ENCODE peak calls at places on chromosomes 4 and X, in five cellular contexts. J is fibroblast of the aortic adventitia, R is adrenal gland, T is cardiac muscle cell, P is foreskin fibroblast. A is an unnamed sample.

GRCh38 chr4:37977471-37978452 is 17.6 kb downstream of the PTTG2 start:
- DNase-seq in J (peak), R (peak), T (peak), P (peak), A (peak)

GRCh38 chr4:153232768-153233167 is 28.5 kb downstream of the TRIM2 start:
- DNase-seq in J (peak), R (no peak), T (no peak), P (no peak), A (no peak)

GRCh38 chr4:91057871-91058270 is 930.7 kb downstream of the CCSER1 start:
- DNase-seq in J (no peak), R (no peak), T (no peak), P (no peak), A (no peak)

GRCh38 chrX:111784667-111785066 is 91.3 kb upstream of the TRPC5OS start:
- DNase-seq in J (no peak), R (no peak), T (no peak), P (no peak), A (no peak)

GRCh38 chr4:57504139-57504538 is 394.0 kb upstream of the IGFBP7 start:
- DNase-seq in J (no peak), R (no peak), T (no peak), P (no peak), A (no peak)

GRCh38 chr4:150581611-150582010 is 340 bp upstream of the MAB21L2 start:
- DNase-seq in J (peak), R (no peak), T (peak), P (no peak), A (no peak)

GRCh38 chrX:68994883-68995255 is 166.0 kb downstream of the EFNB1 start:
- DNase-seq in J (no peak), R (no peak), T (no peak), P (no peak), A (no peak)

GRCh38 chrX:123905334-123905733 is 45.5 kb downstream of the XIAP start:
- DNase-seq in J (no peak), R (no peak), T (no peak), P (no peak), A (no peak)

GRCh38 chr4:184746532-184746870 is 12.6 kb upstream of the CENPU start:
- DNase-seq in J (peak), R (peak), T (peak), P (peak), A (peak)

DNA sequence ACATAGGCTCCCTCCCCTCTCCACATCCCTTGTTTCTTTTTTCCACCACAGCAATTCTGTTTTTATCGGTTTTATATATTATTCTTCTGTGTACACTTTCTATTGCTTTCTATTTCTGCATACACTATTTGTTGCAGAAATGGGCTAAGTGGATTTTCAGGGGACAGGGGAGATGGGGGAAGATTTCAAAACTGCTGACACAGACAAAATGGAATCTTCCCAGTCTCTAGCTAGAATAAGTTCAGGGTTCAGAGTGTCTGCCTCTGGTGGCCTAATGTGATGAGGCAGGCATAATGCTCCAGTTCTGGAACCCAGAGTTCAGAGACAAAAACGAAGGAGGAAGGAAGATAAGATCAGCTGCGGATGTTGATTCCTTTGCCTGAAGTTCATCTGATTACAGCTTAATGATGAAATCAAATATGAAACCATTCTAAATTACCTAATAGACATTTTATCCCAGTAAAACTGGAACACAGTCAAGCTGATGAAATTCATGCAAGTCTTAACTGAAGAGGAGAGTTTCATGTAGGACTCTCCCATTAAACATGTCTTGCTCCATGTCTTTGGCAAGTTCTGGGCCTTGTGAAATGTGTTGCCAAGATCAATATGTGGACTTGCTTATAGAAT is 447.1 kb downstream of the AFF2 start:
- DNase-seq in J (peak), R (no peak), T (peak), P (no peak), A (no peak)
- TF ChIP-seq CTCF in J (no peak), R (no peak), T (no peak), P (no peak), A (no peak)

DNA sequence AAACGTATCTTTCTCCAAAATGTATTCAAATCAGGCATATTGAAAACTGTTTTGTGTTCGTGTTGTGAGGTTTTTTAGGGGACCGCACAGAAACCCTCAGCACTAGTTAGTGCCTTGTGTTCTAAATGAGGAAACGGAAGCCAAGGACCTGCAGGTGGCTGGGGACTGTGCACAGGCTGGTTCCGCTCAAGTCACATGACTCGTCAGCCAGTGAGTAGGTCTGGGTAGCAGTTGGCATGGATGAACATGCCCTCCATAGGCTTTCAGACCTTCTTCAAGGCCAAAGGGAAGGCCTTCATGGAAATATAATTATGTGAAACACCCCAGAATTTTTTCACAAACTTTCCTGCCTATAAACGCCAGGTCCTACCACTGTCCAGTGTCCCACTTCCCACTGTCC is 1.3 kb upstream of the F11 start:
- DNase-seq in J (no peak), R (no peak), T (no peak), P (no peak), A (no peak)
- H3K4me3 ChIP-seq in J (no peak), R (no peak), T (no peak), P (no peak), A (no peak)

DNA sequence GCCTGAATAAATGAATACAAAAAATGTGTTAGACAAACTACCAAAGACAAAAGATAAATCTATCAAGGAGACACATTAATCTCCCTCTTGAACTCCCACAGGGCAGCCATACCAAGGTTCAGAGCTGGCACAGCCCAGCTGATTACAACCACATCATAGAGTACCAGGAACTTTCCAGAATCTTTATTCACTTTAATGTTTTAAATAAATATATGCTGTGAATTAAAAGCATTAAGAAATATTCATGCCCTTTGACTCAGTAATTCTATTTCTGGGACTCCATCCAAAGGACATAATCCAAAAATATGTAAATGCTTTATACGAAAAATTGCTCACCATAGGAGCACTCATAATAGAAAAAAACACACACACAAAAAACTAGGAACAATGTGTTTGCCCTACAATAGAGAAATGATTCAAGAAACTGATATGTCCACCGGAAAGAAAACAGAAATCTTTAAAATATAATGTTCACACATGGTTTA is 126.0 kb downstream of the LDB2 start:
- DNase-seq in J (peak), R (no peak), T (peak), P (no peak), A (peak)
- TF ChIP-seq CTCF in J (no peak), R (no peak), T (no peak), P (no peak), A (no peak)

GRCh38 chrX:154018518-154019060 is 1.1 kb downstream of the IRAK1 start:
- DNase-seq in J (no peak), R (no peak), T (no peak), P (no peak), A (no peak)

GRCh38 chrX:154019061-154019621 is 561 bp downstream of the IRAK1 start:
- DNase-seq in J (no peak), R (no peak), T (no peak), P (no peak), A (no peak)

GRCh38 chrX:154019633-154020499 is at the start of gene IRAK1:
- DNase-seq in J (peak), R (peak), T (peak), P (peak), A (peak)

GRCh38 chrX:154016366-154017076 is 3.2 kb downstream of the IRAK1 start:
- DNase-seq in J (no peak), R (no peak), T (no peak), P (no peak), A (no peak)

DNA sequence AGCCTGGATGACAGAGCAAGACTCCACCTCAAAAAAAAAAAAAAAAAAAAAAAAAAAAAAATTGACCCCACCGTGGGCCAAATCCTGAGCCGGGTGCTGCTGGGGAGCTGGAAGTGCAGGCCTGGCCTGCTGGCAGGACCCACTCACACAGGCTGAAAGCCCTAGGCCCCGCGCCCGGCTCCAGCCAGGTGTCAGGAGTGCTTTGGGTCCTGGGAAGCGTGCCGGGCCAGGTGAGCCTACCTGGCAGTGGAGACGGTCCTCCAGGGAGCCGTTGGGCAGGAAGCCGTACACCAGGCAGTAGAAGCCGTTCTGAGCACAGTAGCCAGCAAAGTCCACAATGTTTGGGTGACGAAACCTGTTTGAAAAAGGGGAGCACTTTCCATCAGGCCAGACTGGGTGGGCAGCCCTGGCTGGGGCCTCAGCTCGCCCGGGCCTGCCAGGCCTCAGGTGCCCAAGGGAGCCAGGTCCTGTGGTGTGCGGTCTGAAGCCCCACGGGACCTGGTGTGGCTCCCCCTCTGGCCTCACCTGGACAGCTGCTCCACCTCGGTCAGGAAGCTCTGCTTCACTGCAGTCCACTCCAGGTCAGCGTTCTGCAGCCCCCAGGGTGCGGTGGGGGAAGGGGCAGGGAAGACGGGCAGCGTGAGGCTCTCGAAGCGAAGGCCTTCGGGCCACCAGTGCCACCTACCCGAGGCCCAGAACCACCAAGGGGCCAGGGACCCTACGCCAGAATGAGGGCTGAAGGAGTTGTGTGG is 1.8 kb downstream of the IRAK1 start:
- DNase-seq in J (no peak), R (no peak), T (no peak), P (no peak), A (no peak)
- H3K4me3 ChIP-seq in J (peak), R (peak), T (no peak), P (peak), A (no peak)

A was measured in fibroblast of villous mesenchyme.